ENCODE peak calls at places on chromosomes 2 and 18, in nine cellular contexts. C is NCI-H774; F is epithelial cell of prostate; X is T follicular helper cell; Q is naive thymus-derived CD4-positive, alpha-beta T cell; M is posterior vena cava; V is mucosa of descending colon; R is ACHN; T is hepatocyte. A is an unnamed sample.

GRCh38 chr2:44844651-44845270 is 96.7 kb upstream of the SIX3 start:
- DNase-seq in M (no peak), T (no peak), Q (no peak), C (no peak), X (no peak), F (no peak), V (no peak), R (no peak), A (no peak)

GRCh38 chr2:151973901-151974199 is 125.0 kb downstream of the CACNB4 start:
- DNase-seq in R (no peak), F (no peak), X (no peak), M (no peak), T (peak), C (peak), V (no peak), Q (no peak), A (no peak)

GRCh38 chr18:9930299-9930884 is 16.6 kb downstream of the VAPA start:
- DNase-seq in F (no peak), T (no peak), R (no peak), M (no peak), C (no peak), V (no peak), Q (no peak), X (no peak), A (no peak)

GRCh38 chr2:68556384-68556783 is 87.0 kb upstream of the PROKR1 start:
- DNase-seq in Q (no peak), V (no peak), F (peak), X (no peak), R (no peak), M (no peak), T (no peak), C (no peak), A (no peak)

GRCh38 chr2:155021591-155021990 is 323.1 kb downstream of the KCNJ3 start:
- DNase-seq in M (no peak), T (no peak), Q (no peak), X (no peak), V (no peak), F (no peak), C (no peak), R (no peak), A (no peak)

GRCh38 chr2:183227191-183227590 is 102.9 kb downstream of the NUP35 start:
- DNase-seq in F (no peak), Q (no peak), R (no peak), V (no peak), C (no peak), X (no peak), T (no peak), M (no peak), A (no peak)

GRCh38 chr2:191379375-191379774 is 134.2 kb downstream of the MYO1B start:
- DNase-seq in C (no peak), R (no peak), T (no peak), V (no peak), Q (no peak), X (no peak), M (no peak), F (no peak), A (no peak)

GRCh38 chr2:71102981-71103681 is 26.9 kb downstream of the MCEE start:
- DNase-seq in R (no peak), Q (no peak), M (no peak), V (no peak), C (no peak), F (no peak), X (no peak), T (no peak), A (no peak)

GRCh38 chr2:219277703-219278654 is 1.2 kb upstream of the DNAJB2 start:
- DNase-seq in X (peak), M (peak), T (peak), Q (peak), F (no peak), V (peak), C (peak), R (peak), A (peak)

A was measured in RCC 7860.